ENCODE peak calls at places on chromosome 18, in nine cellular contexts. Y is endothelial cell, Q is heart right ventricle, T is H9, A is neural crest cell, W is spleen, K is progenitor cell of endocrine pancreas, O is esophagus squamous epithelium, E is choroid plexus epithelial cell. H is an unnamed sample.

GRCh38 chr18:5543854-5544389 is at the start of gene EPB41L3:
- DNase-seq in Y (peak), Q (peak), T (peak), A (peak), W (peak), K (peak), O (no peak), E (peak), H (no peak)

GRCh38 chr18:34370704-34371405 is 146.1 kb upstream of the NOL4 start:
- DNase-seq in Y (no peak), Q (no peak), T (no peak), A (no peak), W (no peak), K (no peak), O (no peak), E (no peak), H (no peak)

GRCh38 chr18:7141287-7141686 is 23.7 kb upstream of the LAMA1 start:
- DNase-seq in Y (no peak), Q (no peak), T (no peak), A (no peak), W (no peak), K (no peak), O (no peak), E (no peak), H (no peak)

GRCh38 chr18:52190195-52190594 is 149.8 kb upstream of the DCC start:
- DNase-seq in Y (no peak), Q (no peak), T (no peak), A (no peak), W (no peak), K (no peak), O (no peak), E (no peak), H (no peak)

GRCh38 chr18:8623549-8624106 is 14.4 kb downstream of the RAB12 start:
- DNase-seq in Y (no peak), Q (peak), T (no peak), A (no peak), W (peak), K (no peak), O (no peak), E (peak), H (no peak)

GRCh38 chr18:6963452-6964097 is 154.0 kb downstream of the LAMA1 start:
- DNase-seq in Y (no peak), Q (no peak), T (no peak), A (no peak), W (no peak), K (no peak), O (no peak), E (no peak), H (no peak)

GRCh38 chr18:13222371-13223281 is 4.1 kb downstream of the LDLRAD4 start:
- DNase-seq in Y (no peak), Q (peak), T (no peak), A (no peak), W (no peak), K (no peak), O (no peak), E (peak), H (no peak)

GRCh38 chr18:36786686-36787085 is 42.1 kb downstream of the TPGS2 start:
- DNase-seq in Y (no peak), Q (peak), T (no peak), A (no peak), W (no peak), K (no peak), O (no peak), E (peak), H (no peak)

GRCh38 chr18:73939391-73939790 is 208.2 kb downstream of the FBXO15 start:
- DNase-seq in Y (no peak), Q (no peak), T (no peak), A (no peak), W (no peak), K (no peak), O (no peak), E (no peak), H (no peak)

GRCh38 chr18:3852321-3852720 is 402.3 kb downstream of the TGIF1 start:
- DNase-seq in Y (no peak), Q (no peak), T (no peak), A (no peak), W (no peak), K (no peak), O (no peak), E (no peak), H (no peak)

GRCh38 chr18:74249181-74249968 is 42.4 kb downstream of the CYB5A start:
- DNase-seq in Y (no peak), Q (no peak), T (no peak), A (no peak), W (no peak), K (no peak), O (no peak), E (peak), H (no peak)

GRCh38 chr18:33210575-33211189 is 229.8 kb downstream of the CCDC178 start:
- DNase-seq in Y (no peak), Q (no peak), T (peak), A (no peak), W (no peak), K (no peak), O (no peak), E (peak), H (no peak)

GRCh38 chr18:65567372-65567771 is 183.4 kb upstream of the CDH7 start:
- DNase-seq in Y (no peak), Q (no peak), T (no peak), A (no peak), W (no peak), K (no peak), O (no peak), E (peak), H (no peak)

DNA sequence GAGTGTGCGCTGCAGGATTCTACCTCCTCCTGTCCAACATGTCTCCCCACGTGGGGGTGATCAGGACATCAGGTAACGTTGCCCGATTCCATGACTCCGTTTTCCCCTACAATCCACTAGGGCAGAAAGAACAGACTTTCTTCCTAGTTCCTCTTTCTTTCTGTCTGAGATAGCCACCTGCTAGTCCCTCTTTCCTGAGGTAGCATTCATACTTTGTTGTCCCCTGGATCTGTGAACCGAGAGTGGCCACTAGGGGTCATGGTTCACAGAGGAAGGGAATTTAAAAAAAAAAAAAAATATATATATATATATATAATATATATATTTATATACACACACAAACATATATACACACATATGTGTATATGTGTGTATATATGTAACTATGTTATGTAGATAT is 210.0 kb upstream of the ZNF521 start:
- DNase-seq in Y (peak), Q (no peak), T (no peak), A (peak), W (no peak), K (no peak), O (no peak), E (peak), H (no peak)
- TF ChIP-seq CTCF in Y (peak), Q (peak), T (peak), A (peak), W (no peak), K (peak), O (no peak), E (peak), H (peak)

DNA sequence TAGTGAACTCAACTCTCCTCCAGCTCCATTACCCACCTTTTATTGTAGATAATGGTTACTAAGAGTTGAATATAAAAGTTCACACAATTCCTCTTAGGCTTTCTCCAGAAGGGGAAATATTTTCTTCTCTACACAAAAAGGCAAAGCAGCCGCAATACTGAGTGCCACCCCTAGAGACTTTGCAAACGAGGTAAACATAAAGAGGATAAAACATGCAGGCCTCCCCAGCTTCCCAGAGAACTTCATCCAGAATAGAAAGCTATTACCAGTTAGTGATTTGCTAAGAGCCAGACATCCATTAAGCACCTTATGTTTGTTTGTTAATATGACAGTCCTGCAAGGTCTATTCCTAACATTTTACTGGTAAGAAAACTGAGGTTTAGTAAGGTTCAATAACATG is 17.4 kb downstream of the ZNF521 start:
- DNase-seq in Y (no peak), Q (no peak), T (no peak), A (no peak), W (no peak), K (no peak), O (no peak), E (no peak), H (no peak)
- TF ChIP-seq CTCF in Y (peak), Q (no peak), T (peak), A (peak), W (no peak), K (peak), O (peak), E (peak), H (no peak)

DNA sequence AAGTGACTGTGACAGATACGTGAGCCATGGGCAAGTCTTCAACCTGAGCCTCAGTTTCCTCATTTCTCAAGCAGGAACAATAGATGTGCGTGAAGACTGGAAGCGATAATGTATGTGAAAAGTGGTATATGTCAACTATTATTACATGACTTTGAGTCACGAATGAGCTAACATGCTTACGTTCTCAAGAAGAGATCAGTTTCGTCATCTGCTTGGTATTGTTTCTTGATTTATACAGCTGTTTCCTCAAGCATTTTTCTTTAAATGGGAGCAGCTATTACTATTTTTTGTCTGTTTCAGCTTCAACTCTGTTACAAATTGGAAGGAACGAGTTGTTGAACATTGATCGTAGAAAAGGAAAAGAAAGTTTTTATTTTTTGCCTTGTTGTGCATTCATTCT is 48.5 kb upstream of the THOC1 start:
- DNase-seq in Y (no peak), Q (no peak), T (no peak), A (no peak), W (no peak), K (no peak), O (no peak), E (peak), H (no peak)
- TF ChIP-seq CTCF in Y (no peak), Q (no peak), T (no peak), A (no peak), W (no peak), K (no peak), O (no peak), E (no peak), H (no peak)

GRCh38 chr18:62989195-62989594 is 273.9 kb downstream of the PHLPP1 start:
- DNase-seq in Y (no peak), Q (no peak), T (no peak), A (no peak), W (no peak), K (no peak), O (no peak), E (no peak), H (no peak)

GRCh38 chr18:62992877-62993365 is 277.6 kb downstream of the PHLPP1 start:
- DNase-seq in Y (no peak), Q (no peak), T (no peak), A (no peak), W (peak), K (no peak), O (no peak), E (no peak), H (no peak)

GRCh38 chr18:62990653-62991052 is 275.3 kb downstream of the PHLPP1 start:
- DNase-seq in Y (no peak), Q (no peak), T (no peak), A (no peak), W (no peak), K (no peak), O (no peak), E (no peak), H (no peak)

GRCh38 chr18:62991389-62991788 is 276.0 kb downstream of the PHLPP1 start:
- DNase-seq in Y (no peak), Q (no peak), T (no peak), A (no peak), W (peak), K (no peak), O (no peak), E (no peak), H (no peak)

GRCh38 chr18:62991959-62992358 is 276.6 kb downstream of the PHLPP1 start:
- DNase-seq in Y (no peak), Q (no peak), T (no peak), A (no peak), W (peak), K (no peak), O (no peak), E (no peak), H (no peak)
- TF ChIP-seq CTCF in Y (no peak), Q (no peak), T (peak), A (no peak), W (no peak), K (no peak), O (no peak), E (no peak), H (no peak)

DNA sequence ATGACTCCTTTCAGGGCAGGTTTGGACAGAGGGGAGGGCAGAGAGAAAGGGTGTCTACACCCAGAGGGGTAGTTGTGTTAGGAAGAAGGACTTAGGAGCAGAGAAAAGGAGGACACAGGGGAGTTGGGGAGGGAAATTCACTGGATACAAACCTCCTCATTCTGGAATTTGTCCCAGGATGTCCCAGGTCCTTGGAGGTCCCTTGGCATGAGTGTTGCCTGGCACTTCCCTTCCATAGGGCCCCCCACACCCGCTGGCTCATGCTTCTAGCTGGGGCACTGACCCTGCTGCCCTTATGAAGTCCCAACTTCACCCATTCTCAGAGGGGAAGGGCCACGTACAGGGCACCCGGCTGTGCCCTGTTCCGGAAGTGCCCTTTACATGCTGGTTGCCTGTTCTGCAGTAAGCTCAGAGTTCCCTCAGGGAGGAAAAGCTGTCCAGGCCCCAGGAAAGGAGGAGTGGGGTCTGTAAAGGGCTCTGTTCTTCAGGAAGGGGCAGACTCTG is 93.6 kb upstream of the SMAD2 start:
- DNase-seq in Y (no peak), Q (no peak), T (no peak), A (no peak), W (no peak), K (no peak), O (no peak), E (no peak), H (no peak)
- TF ChIP-seq CTCF in Y (no peak), Q (no peak), T (no peak), A (peak), W (no peak), K (no peak), O (no peak), E (no peak), H (no peak)

GRCh38 chr18:75365230-75365629 is 62.3 kb downstream of the SMIM21 start:
- DNase-seq in Y (no peak), Q (no peak), T (no peak), A (no peak), W (no peak), K (no peak), O (no peak), E (peak), H (peak)
- TF ChIP-seq CTCF in Y (no peak), Q (no peak), T (no peak), A (no peak), W (no peak), K (no peak), O (no peak), E (no peak), H (no peak)

DNA sequence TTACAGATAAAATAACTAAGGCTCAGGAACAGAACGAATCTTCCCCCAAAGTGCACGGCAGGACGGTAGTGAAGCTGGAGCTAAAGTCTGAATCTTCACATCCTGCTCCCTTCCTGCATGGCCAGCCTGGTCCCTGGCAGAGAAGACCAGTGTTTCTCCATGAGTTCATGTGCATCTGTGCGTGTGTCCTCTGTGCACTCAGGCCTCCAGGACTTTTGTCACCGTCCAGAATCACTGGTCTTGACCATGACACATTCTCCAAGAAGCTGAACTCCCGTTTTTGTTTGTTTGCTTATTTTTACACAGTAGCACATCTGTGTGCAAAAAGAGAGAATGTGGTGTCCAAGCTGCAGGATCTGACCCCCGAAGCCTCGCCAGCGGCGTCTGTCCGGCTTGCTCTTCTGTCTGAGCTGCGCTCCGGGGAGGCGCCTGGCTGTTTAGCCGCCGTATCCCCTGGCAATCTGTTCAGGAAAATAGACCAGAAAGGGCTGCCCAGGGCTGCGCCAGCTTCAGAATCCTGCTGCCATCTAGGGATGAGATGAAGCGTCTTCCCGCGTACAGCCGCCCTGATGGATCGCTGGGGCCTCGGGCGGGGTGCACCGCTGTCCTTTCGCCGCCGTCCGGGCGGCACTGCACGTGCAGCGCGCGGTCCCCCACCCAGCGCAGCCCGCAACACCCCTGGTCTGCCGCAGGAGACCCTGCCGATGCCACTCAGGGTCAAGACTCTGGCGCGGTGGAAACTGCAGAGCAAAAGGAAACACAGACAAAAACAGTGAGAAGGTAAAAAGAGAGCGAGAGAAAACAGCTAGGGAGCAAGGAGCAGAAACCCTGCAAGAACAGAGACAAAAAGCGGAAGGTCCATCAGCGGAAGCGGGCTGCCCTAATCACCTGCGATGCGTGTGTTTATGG is 2113.6 kb upstream of the PIK3C3 start:
- DNase-seq in Y (peak), Q (peak), T (peak), A (peak), W (peak), K (peak), O (no peak), E (peak), H (peak)
- TF ChIP-seq CTCF in Y (no peak), Q (peak), T (peak), A (peak), W (no peak), K (peak), O (peak), E (peak), H (peak)

GRCh38 chr18:48991299-48992055 is 40.7 kb upstream of the SMAD7 start:
- DNase-seq in Y (no peak), Q (no peak), T (no peak), A (no peak), W (no peak), K (no peak), O (no peak), E (no peak), H (no peak)

GRCh38 chr18:48988508-48989303 is 37.9 kb upstream of the SMAD7 start:
- DNase-seq in Y (no peak), Q (no peak), T (no peak), A (no peak), W (peak), K (no peak), O (no peak), E (no peak), H (no peak)

GRCh38 chr18:48989304-48990284 is 38.8 kb upstream of the SMAD7 start:
- DNase-seq in Y (no peak), Q (no peak), T (no peak), A (no peak), W (no peak), K (no peak), O (no peak), E (peak), H (no peak)

GRCh38 chr18:48992133-48992532 is 41.4 kb upstream of the SMAD7 start:
- DNase-seq in Y (no peak), Q (no peak), T (no peak), A (no peak), W (no peak), K (no peak), O (no peak), E (no peak), H (no peak)

GRCh38 chr18:48990497-48991298 is 39.9 kb upstream of the SMAD7 start:
- DNase-seq in Y (no peak), Q (no peak), T (peak), A (no peak), W (no peak), K (no peak), O (no peak), E (peak), H (no peak)
- TF ChIP-seq CTCF in Y (no peak), Q (no peak), T (no peak), A (no peak), W (no peak), K (no peak), O (no peak), E (no peak), H (no peak)

DNA sequence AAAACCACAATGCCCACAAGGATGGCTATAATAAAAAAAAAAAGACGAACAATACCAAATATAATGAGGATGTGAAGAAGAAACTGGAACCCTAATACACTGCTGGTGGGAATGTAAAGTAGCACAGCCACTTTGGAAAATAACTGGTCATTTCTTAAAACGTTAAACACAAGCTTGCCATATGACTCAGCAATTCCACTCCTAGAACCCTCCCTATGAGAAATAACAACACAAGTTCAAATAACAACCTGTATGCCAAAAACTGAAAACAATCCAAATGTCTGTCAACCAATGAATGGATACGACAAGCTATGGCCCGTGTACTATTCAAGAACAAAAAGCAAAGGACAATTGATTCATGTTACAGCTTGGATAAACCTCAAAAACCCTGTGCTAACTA is 7.0 kb upstream of the ALPK2 start:
- DNase-seq in Y (no peak), Q (no peak), T (no peak), A (no peak), W (no peak), K (no peak), O (no peak), E (peak), H (no peak)
- TF ChIP-seq CTCF in Y (no peak), Q (no peak), T (no peak), A (no peak), W (no peak), K (no peak), O (no peak), E (no peak), H (peak)

GRCh38 chr18:30997223-30997622 is 45.3 kb downstream of the DSC3 start:
- DNase-seq in Y (no peak), Q (no peak), T (no peak), A (no peak), W (no peak), K (no peak), O (no peak), E (no peak), H (no peak)

GRCh38 chr18:30999887-31000628 is 42.5 kb downstream of the DSC3 start:
- DNase-seq in Y (no peak), Q (no peak), T (no peak), A (no peak), W (no peak), K (no peak), O (no peak), E (no peak), H (no peak)

DNA sequence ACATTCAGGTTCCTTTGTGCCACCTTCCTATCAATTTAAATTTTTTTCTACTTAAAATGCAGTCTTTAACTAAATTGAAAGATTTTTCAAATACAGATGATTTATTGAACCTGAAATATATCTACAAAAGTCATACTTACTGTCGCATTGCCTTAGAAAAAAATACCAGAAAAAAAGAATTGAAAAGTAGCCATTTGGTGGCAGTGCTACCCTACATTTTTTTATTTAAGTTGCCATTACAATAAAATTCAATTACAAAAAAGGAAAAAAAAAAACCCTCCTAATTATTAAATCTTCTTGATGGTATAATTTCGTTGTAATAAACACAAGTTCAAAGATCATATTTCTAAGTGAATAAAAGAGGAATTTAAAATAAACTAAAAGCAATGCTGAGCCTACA is 43.4 kb downstream of the DSC3 start:
- DNase-seq in Y (no peak), Q (no peak), T (no peak), A (no peak), W (no peak), K (no peak), O (no peak), E (peak), H (no peak)
- TF ChIP-seq CTCF in Y (no peak), Q (peak), T (no peak), A (peak), W (no peak), K (no peak), O (no peak), E (no peak), H (peak)

H was measured in osteocyte.